ENCODE peak calls at places on chromosomes 13 and 19, in six cellular contexts. One of them, this sample, is unnamed.
A peak's percentile ranks its signal among the peaks of the same experiment; 100 is the strongest.

GRCh38 chr13:91576590-91576989 is 178.2 kb downstream of the GPC5 start:
- DNase-seq in Panc1: no peak
- DNase-seq in upper lobe of left lung: no peak
- DNase-seq in GM12878: no peak
- DNase-seq in H1: peak; percentile 63
- DNase-seq in endothelial cell of umbilical vein: no peak
- DNase-seq in this sample: no peak

GRCh38 chr19:1582201-1582600 is 10.5 kb downstream of the MBD3 start:
- DNase-seq in upper lobe of left lung: no peak
- DNase-seq in endothelial cell of umbilical vein: no peak
- DNase-seq in Panc1: no peak
- DNase-seq in H1: no peak
- DNase-seq in GM12878: no peak
- DNase-seq in this sample: no peak

GRCh38 chr13:23709521-23709920 is 139.3 kb downstream of the TNFRSF19 start:
- DNase-seq in GM12878: no peak
- DNase-seq in upper lobe of left lung: no peak
- DNase-seq in Panc1: no peak
- DNase-seq in endothelial cell of umbilical vein: no peak
- DNase-seq in H1: no peak
- DNase-seq in this sample: no peak

GRCh38 chr13:21402586-21403307 is 56.4 kb downstream of the ZDHHC20 start:
- DNase-seq in Panc1: no peak
- DNase-seq in upper lobe of left lung: no peak
- DNase-seq in GM12878: no peak
- DNase-seq in endothelial cell of umbilical vein: peak; percentile 16
- DNase-seq in H1: no peak
- DNase-seq in this sample: no peak

GRCh38 chr19:51742736-51743288 is 8.9 kb downstream of the FPR1 start:
- DNase-seq in endothelial cell of umbilical vein: no peak
- DNase-seq in Panc1: no peak
- DNase-seq in H1: no peak
- DNase-seq in GM12878: no peak
- DNase-seq in upper lobe of left lung: no peak
- DNase-seq in this sample: no peak

GRCh38 chr19:873084-874019 is 13.9 kb downstream of the CFD start:
- DNase-seq in upper lobe of left lung: no peak
- DNase-seq in Panc1: no peak
- DNase-seq in endothelial cell of umbilical vein: no peak
- DNase-seq in GM12878: peak; percentile 32
- DNase-seq in H1: no peak
- DNase-seq in this sample: no peak

GRCh38 chr19:18660051-18660910 is 23.2 kb upstream of the CRTC1 start:
- DNase-seq in GM12878: no peak
- DNase-seq in upper lobe of left lung: peak; percentile 50
- DNase-seq in Panc1: no peak
- DNase-seq in H1: no peak
- DNase-seq in endothelial cell of umbilical vein: no peak
- DNase-seq in this sample: no peak

GRCh38 chr19:3125900-3126524 is 9.8 kb upstream of the GNA15 start:
- DNase-seq in H1: peak; percentile 87
- DNase-seq in GM12878: no peak
- DNase-seq in endothelial cell of umbilical vein: peak; percentile 53
- DNase-seq in upper lobe of left lung: peak; percentile 68
- DNase-seq in Panc1: peak; percentile 24
- DNase-seq in this sample: no peak

GRCh38 chr13:25267715-25268114 is 19.6 kb downstream of the MTMR6 start:
- DNase-seq in H1: no peak
- DNase-seq in GM12878: no peak
- DNase-seq in endothelial cell of umbilical vein: peak; percentile 9
- DNase-seq in Panc1: no peak
- DNase-seq in upper lobe of left lung: no peak
- DNase-seq in this sample: no peak

GRCh38 chr13:29589967-29590366 is 5.5 kb downstream of the SLC7A1 start:
- DNase-seq in upper lobe of left lung: no peak
- DNase-seq in H1: no peak
- DNase-seq in GM12878: no peak
- DNase-seq in Panc1: no peak
- DNase-seq in endothelial cell of umbilical vein: no peak
- DNase-seq in this sample: no peak

GRCh38 chr19:52898101-52898500 is 666 bp upstream of the ZNF320 start:
- DNase-seq in upper lobe of left lung: no peak
- DNase-seq in H1: peak; percentile 54
- DNase-seq in endothelial cell of umbilical vein: no peak
- DNase-seq in GM12878: no peak
- DNase-seq in Panc1: no peak
- DNase-seq in this sample: no peak

GRCh38 chr19:52896431-52897148 is 845 bp downstream of the ZNF320 start:
- DNase-seq in Panc1: no peak
- DNase-seq in endothelial cell of umbilical vein: no peak
- DNase-seq in GM12878: no peak
- DNase-seq in H1: peak; percentile 57
- DNase-seq in upper lobe of left lung: peak; percentile 53
- DNase-seq in this sample: no peak

GRCh38 chr19:52901842-52902241 is 4.4 kb upstream of the ZNF320 start:
- DNase-seq in GM12878: no peak
- DNase-seq in endothelial cell of umbilical vein: no peak
- DNase-seq in upper lobe of left lung: no peak
- DNase-seq in Panc1: no peak
- DNase-seq in H1: no peak
- DNase-seq in this sample: no peak

DNA sequence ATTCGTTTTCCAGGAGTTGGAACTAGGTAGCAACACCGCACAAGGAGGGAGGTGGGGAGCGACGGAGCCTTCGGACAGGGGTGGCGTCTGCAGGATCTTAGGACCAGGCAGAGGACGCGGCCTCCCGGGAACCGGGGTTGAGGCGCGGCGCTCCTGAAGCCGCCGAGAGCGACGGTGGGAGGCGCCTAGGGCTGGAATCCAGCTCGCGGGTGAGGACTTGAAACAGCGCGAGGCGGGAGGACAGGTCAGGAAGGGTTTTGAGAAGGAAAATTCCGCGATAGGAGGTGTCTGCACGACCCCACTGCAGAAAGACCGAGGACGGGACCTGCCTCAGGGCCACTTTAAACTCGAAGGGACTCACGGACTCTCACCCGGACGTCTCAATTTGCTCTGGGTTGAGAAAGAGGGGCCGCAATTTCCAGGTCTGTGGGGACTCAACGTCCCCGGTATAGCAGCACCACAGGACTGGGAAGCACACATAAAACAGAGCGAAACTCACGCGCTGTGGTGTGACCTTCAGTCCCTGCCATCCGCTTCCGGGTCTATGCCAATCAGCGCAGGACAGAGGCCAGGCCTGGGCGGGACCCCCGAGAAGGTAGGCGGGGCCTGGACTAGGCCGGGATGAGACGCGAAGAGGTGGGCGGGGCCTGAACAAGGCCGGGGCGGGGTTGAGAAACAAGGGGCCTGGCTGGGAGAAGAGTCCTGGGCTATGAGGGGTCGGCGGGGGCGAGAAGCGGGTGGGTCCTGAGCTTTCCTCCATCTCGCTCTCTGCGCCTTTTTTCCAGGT is at the start of gene ZNF320:
- DNase-seq in H1: peak; percentile 99
- DNase-seq in GM12878: peak; percentile 76
- DNase-seq in upper lobe of left lung: peak; percentile 99
- DNase-seq in Panc1: peak; percentile 62
- DNase-seq in endothelial cell of umbilical vein: peak; percentile 96
- DNase-seq in this sample: peak; percentile 97
- TF ChIP-seq POLR2AphosphoS5 in H1: peak; percentile 95
- TF ChIP-seq POLR2AphosphoS5 in GM12878: peak; percentile 90
- TF ChIP-seq POLR2AphosphoS5 in upper lobe of left lung: peak; percentile 84
- TF ChIP-seq POLR2AphosphoS5 in Panc1: peak; percentile 83
- TF ChIP-seq POLR2AphosphoS5 in endothelial cell of umbilical vein: peak; percentile 70
- TF ChIP-seq POLR2AphosphoS5 in this sample: peak; percentile 61

GRCh38 chr13:79190932-79191331 is 215.1 kb downstream of the RBM26 start:
- DNase-seq in H1: no peak
- DNase-seq in endothelial cell of umbilical vein: no peak
- DNase-seq in Panc1: no peak
- DNase-seq in GM12878: peak; percentile 56
- DNase-seq in upper lobe of left lung: no peak
- DNase-seq in this sample: no peak
- H3K4me1 ChIP-seq in H1: no peaks in the 10 kb centered on the region
- H3K4me1 ChIP-seq in endothelial cell of umbilical vein: no peaks in the 10 kb centered on the region
- H3K4me1 ChIP-seq in Panc1: no peaks in the 10 kb centered on the region
- H3K4me1 ChIP-seq in GM12878: peaks cover 43% of the 10 kb centered on the region
- H3K4me1 ChIP-seq in upper lobe of left lung: no peaks in the 10 kb centered on the region
- H3K4me1 ChIP-seq in this sample: no peaks in the 10 kb centered on the region

GRCh38 chr13:108322206-108322824 is 52.8 kb downstream of the TNFSF13B start:
- DNase-seq in GM12878: peak; percentile 9
- DNase-seq in H1: no peak
- DNase-seq in upper lobe of left lung: no peak
- DNase-seq in endothelial cell of umbilical vein: peak; percentile 42
- DNase-seq in Panc1: peak; percentile 10
- DNase-seq in this sample: no peak
- TF ChIP-seq CTCF in GM12878: peak; percentile 70
- TF ChIP-seq CTCF in H1: no peak
- TF ChIP-seq CTCF in upper lobe of left lung: peak; percentile 50
- TF ChIP-seq CTCF in endothelial cell of umbilical vein: peak; percentile 53
- TF ChIP-seq CTCF in Panc1: peak; percentile 57
- TF ChIP-seq CTCF in this sample: peak; percentile 26

GRCh38 chr19:47633516-47633915 is 24.6 kb downstream of the BICRA start:
- DNase-seq in Panc1: no peak
- DNase-seq in GM12878: no peak
- DNase-seq in endothelial cell of umbilical vein: no peak
- DNase-seq in H1: no peak
- DNase-seq in upper lobe of left lung: no peak
- DNase-seq in this sample: no peak

GRCh38 chr19:47631681-47632446 is 22.9 kb downstream of the BICRA start:
- DNase-seq in H1: no peak
- DNase-seq in upper lobe of left lung: no peak
- DNase-seq in endothelial cell of umbilical vein: no peak
- DNase-seq in GM12878: no peak
- DNase-seq in Panc1: no peak
- DNase-seq in this sample: no peak

GRCh38 chr19:47641891-47642485 is 33.1 kb downstream of the BICRA start:
- DNase-seq in H1: no peak
- DNase-seq in GM12878: no peak
- DNase-seq in upper lobe of left lung: no peak
- DNase-seq in Panc1: no peak
- DNase-seq in endothelial cell of umbilical vein: no peak
- DNase-seq in this sample: no peak

GRCh38 chr19:47633996-47634395 is 25.1 kb downstream of the BICRA start:
- DNase-seq in endothelial cell of umbilical vein: no peak
- DNase-seq in GM12878: no peak
- DNase-seq in H1: no peak
- DNase-seq in Panc1: no peak
- DNase-seq in upper lobe of left lung: no peak
- DNase-seq in this sample: no peak

GRCh38 chr19:47637550-47637949 is 28.6 kb downstream of the BICRA start:
- DNase-seq in H1: no peak
- DNase-seq in GM12878: no peak
- DNase-seq in endothelial cell of umbilical vein: no peak
- DNase-seq in upper lobe of left lung: no peak
- DNase-seq in Panc1: no peak
- DNase-seq in this sample: no peak
- TF ChIP-seq POLR2AphosphoS5 in H1: no peak
- TF ChIP-seq POLR2AphosphoS5 in GM12878: no peak
- TF ChIP-seq POLR2AphosphoS5 in endothelial cell of umbilical vein: no peak
- TF ChIP-seq POLR2AphosphoS5 in upper lobe of left lung: peak; percentile 34
- TF ChIP-seq POLR2AphosphoS5 in Panc1: no peak
- TF ChIP-seq POLR2AphosphoS5 in this sample: no peak

GRCh38 chr13:44276061-44276460 is 97.6 kb upstream of the SERP2 start:
- DNase-seq in upper lobe of left lung: no peak
- DNase-seq in H1: no peak
- DNase-seq in endothelial cell of umbilical vein: no peak
- DNase-seq in GM12878: no peak
- DNase-seq in Panc1: no peak
- DNase-seq in this sample: no peak

GRCh38 chr13:44278164-44278563 is 95.5 kb upstream of the SERP2 start:
- DNase-seq in upper lobe of left lung: no peak
- DNase-seq in GM12878: no peak
- DNase-seq in H1: no peak
- DNase-seq in endothelial cell of umbilical vein: peak; percentile 62
- DNase-seq in Panc1: no peak
- DNase-seq in this sample: no peak

GRCh38 chr13:44280461-44280860 is 93.2 kb upstream of the SERP2 start:
- DNase-seq in upper lobe of left lung: no peak
- DNase-seq in H1: no peak
- DNase-seq in Panc1: no peak
- DNase-seq in GM12878: no peak
- DNase-seq in endothelial cell of umbilical vein: no peak
- DNase-seq in this sample: no peak

GRCh38 chr13:44274838-44275237 is 98.8 kb upstream of the SERP2 start:
- DNase-seq in Panc1: no peak
- DNase-seq in H1: no peak
- DNase-seq in GM12878: no peak
- DNase-seq in upper lobe of left lung: no peak
- DNase-seq in endothelial cell of umbilical vein: no peak
- DNase-seq in this sample: no peak

DNA sequence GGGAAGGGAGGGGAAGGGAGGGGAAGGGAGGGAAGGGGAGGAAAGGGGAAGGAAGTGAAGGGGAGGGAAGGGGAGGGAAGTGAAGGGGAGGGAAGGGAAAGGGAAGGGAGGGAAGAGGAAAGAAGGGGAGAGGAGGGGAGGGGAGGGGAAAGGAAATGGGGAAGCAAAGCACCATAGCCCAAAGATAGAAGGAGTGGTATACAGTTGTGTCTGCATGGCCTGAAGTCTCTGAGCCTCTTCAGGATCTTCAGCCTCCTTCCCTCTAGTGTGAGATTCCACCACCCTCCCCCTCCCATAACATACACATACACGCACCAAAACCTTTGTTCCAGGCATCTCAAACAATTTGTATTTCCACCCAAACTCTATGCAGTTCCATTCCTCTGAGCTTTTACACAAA is 96.2 kb upstream of the SERP2 start:
- DNase-seq in Panc1: no peak
- DNase-seq in upper lobe of left lung: no peak
- DNase-seq in endothelial cell of umbilical vein: no peak
- DNase-seq in H1: no peak
- DNase-seq in GM12878: no peak
- DNase-seq in this sample: no peak
- H3K4me1 ChIP-seq in Panc1: no peaks in the 10 kb centered on the region
- H3K4me1 ChIP-seq in upper lobe of left lung: peaks cover 17% of the 10 kb centered on the region
- H3K4me1 ChIP-seq in endothelial cell of umbilical vein: peaks cover 10% of the 10 kb centered on the region
- H3K4me1 ChIP-seq in H1: no peaks in the 10 kb centered on the region
- H3K4me1 ChIP-seq in GM12878: peaks cover 4% of the 10 kb centered on the region
- H3K4me1 ChIP-seq in this sample: no peaks in the 10 kb centered on the region

GRCh38 chr19:5491565-5491964 is 36.3 kb downstream of the ZNRF4 start:
- DNase-seq in endothelial cell of umbilical vein: no peak
- DNase-seq in GM12878: no peak
- DNase-seq in H1: no peak
- DNase-seq in Panc1: no peak
- DNase-seq in upper lobe of left lung: no peak
- DNase-seq in this sample: no peak
- TF ChIP-seq CTCF in endothelial cell of umbilical vein: no peak
- TF ChIP-seq CTCF in GM12878: no peak
- TF ChIP-seq CTCF in H1: no peak
- TF ChIP-seq CTCF in Panc1: no peak
- TF ChIP-seq CTCF in upper lobe of left lung: no peak
- TF ChIP-seq CTCF in this sample: no peak

This sample was measured in breast epithelium.